ENCODE peak calls at places on chromosomes 11 and 22, in ten cellular contexts. One of them, this sample, is unnamed.

GRCh38 chr22:44755956-44756361 is 3.6 kb downstream of the ARHGAP8 start:
- DNase-seq in ACHN: no peak
- DNase-seq in stimulated activated CD8-positive, alpha-beta memory T cell treated with anti-CD3 and anti-CD28 coated beads, Interleukin-4, amount 100 ng/mL, for 4 hours: no peak
- DNase-seq in HT-29: peak; percentile 82
- DNase-seq in lower leg skin: no peak
- DNase-seq in T-helper 17 cell: no peak
- DNase-seq in glutamatergic neuron: no peak
- DNase-seq in left cardiac atrium: no peak
- DNase-seq in activated CD8-positive, alpha-beta memory T cell treated with anti-CD3 and anti-CD28 coated beads for 48 hours: no peak
- DNase-seq in T1000: no peak
- DNase-seq in this sample: no peak

GRCh38 chr11:25449100-25449499 is 882.8 kb upstream of the ANO3 start:
- DNase-seq in T1000: no peak
- DNase-seq in lower leg skin: no peak
- DNase-seq in HT-29: no peak
- DNase-seq in T-helper 17 cell: no peak
- DNase-seq in activated CD8-positive, alpha-beta memory T cell treated with anti-CD3 and anti-CD28 coated beads for 48 hours: no peak
- DNase-seq in left cardiac atrium: no peak
- DNase-seq in stimulated activated CD8-positive, alpha-beta memory T cell treated with anti-CD3 and anti-CD28 coated beads, Interleukin-4, amount 100 ng/mL, for 4 hours: no peak
- DNase-seq in glutamatergic neuron: no peak
- DNase-seq in ACHN: no peak
- DNase-seq in this sample: no peak

GRCh38 chr11:120820040-120820439 is 203.9 kb upstream of the TBCEL start:
- DNase-seq in ACHN: no peak
- DNase-seq in T1000: no peak
- DNase-seq in stimulated activated CD8-positive, alpha-beta memory T cell treated with anti-CD3 and anti-CD28 coated beads, Interleukin-4, amount 100 ng/mL, for 4 hours: no peak
- DNase-seq in T-helper 17 cell: no peak
- DNase-seq in HT-29: no peak
- DNase-seq in glutamatergic neuron: no peak
- DNase-seq in activated CD8-positive, alpha-beta memory T cell treated with anti-CD3 and anti-CD28 coated beads for 48 hours: no peak
- DNase-seq in left cardiac atrium: no peak
- DNase-seq in lower leg skin: no peak
- DNase-seq in this sample: no peak

GRCh38 chr11:13310443-13310842 is 32.9 kb downstream of the BMAL1 start:
- DNase-seq in stimulated activated CD8-positive, alpha-beta memory T cell treated with anti-CD3 and anti-CD28 coated beads, Interleukin-4, amount 100 ng/mL, for 4 hours: no peak
- DNase-seq in lower leg skin: no peak
- DNase-seq in ACHN: no peak
- DNase-seq in HT-29: no peak
- DNase-seq in T1000: no peak
- DNase-seq in T-helper 17 cell: no peak
- DNase-seq in activated CD8-positive, alpha-beta memory T cell treated with anti-CD3 and anti-CD28 coated beads for 48 hours: no peak
- DNase-seq in left cardiac atrium: no peak
- DNase-seq in glutamatergic neuron: no peak
- DNase-seq in this sample: no peak

GRCh38 chr11:36273110-36273509 is 16.1 kb downstream of the COMMD9 start:
- DNase-seq in HT-29: no peak
- DNase-seq in left cardiac atrium: no peak
- DNase-seq in activated CD8-positive, alpha-beta memory T cell treated with anti-CD3 and anti-CD28 coated beads for 48 hours: no peak
- DNase-seq in T1000: no peak
- DNase-seq in stimulated activated CD8-positive, alpha-beta memory T cell treated with anti-CD3 and anti-CD28 coated beads, Interleukin-4, amount 100 ng/mL, for 4 hours: no peak
- DNase-seq in T-helper 17 cell: no peak
- DNase-seq in ACHN: no peak
- DNase-seq in glutamatergic neuron: no peak
- DNase-seq in lower leg skin: peak; percentile 7
- DNase-seq in this sample: peak; percentile 52

GRCh38 chr11:122843281-122844150 is 5.2 kb downstream of the CRTAM start:
- DNase-seq in lower leg skin: no peak
- DNase-seq in stimulated activated CD8-positive, alpha-beta memory T cell treated with anti-CD3 and anti-CD28 coated beads, Interleukin-4, amount 100 ng/mL, for 4 hours: no peak
- DNase-seq in activated CD8-positive, alpha-beta memory T cell treated with anti-CD3 and anti-CD28 coated beads for 48 hours: no peak
- DNase-seq in glutamatergic neuron: no peak
- DNase-seq in ACHN: no peak
- DNase-seq in HT-29: no peak
- DNase-seq in T1000: no peak
- DNase-seq in left cardiac atrium: no peak
- DNase-seq in T-helper 17 cell: no peak
- DNase-seq in this sample: no peak

GRCh38 chr22:37080438-37080837 is 28.9 kb downstream of the KCTD17 start:
- DNase-seq in ACHN: no peak
- DNase-seq in T1000: no peak
- DNase-seq in lower leg skin: no peak
- DNase-seq in activated CD8-positive, alpha-beta memory T cell treated with anti-CD3 and anti-CD28 coated beads for 48 hours: no peak
- DNase-seq in HT-29: no peak
- DNase-seq in T-helper 17 cell: no peak
- DNase-seq in glutamatergic neuron: no peak
- DNase-seq in stimulated activated CD8-positive, alpha-beta memory T cell treated with anti-CD3 and anti-CD28 coated beads, Interleukin-4, amount 100 ng/mL, for 4 hours: no peak
- DNase-seq in left cardiac atrium: no peak
- DNase-seq in this sample: no peak

GRCh38 chr11:82004537-82005213 is 729.0 kb downstream of the FAM181B start:
- DNase-seq in lower leg skin: no peak
- DNase-seq in ACHN: no peak
- DNase-seq in left cardiac atrium: no peak
- DNase-seq in activated CD8-positive, alpha-beta memory T cell treated with anti-CD3 and anti-CD28 coated beads for 48 hours: no peak
- DNase-seq in HT-29: no peak
- DNase-seq in stimulated activated CD8-positive, alpha-beta memory T cell treated with anti-CD3 and anti-CD28 coated beads, Interleukin-4, amount 100 ng/mL, for 4 hours: no peak
- DNase-seq in T-helper 17 cell: no peak
- DNase-seq in glutamatergic neuron: no peak
- DNase-seq in T1000: no peak
- DNase-seq in this sample: no peak

GRCh38 chr11:78820722-78821121 is 246.1 kb upstream of the NARS2 start:
- DNase-seq in left cardiac atrium: no peak
- DNase-seq in lower leg skin: peak; percentile 49
- DNase-seq in activated CD8-positive, alpha-beta memory T cell treated with anti-CD3 and anti-CD28 coated beads for 48 hours: no peak
- DNase-seq in HT-29: no peak
- DNase-seq in T1000: no peak
- DNase-seq in stimulated activated CD8-positive, alpha-beta memory T cell treated with anti-CD3 and anti-CD28 coated beads, Interleukin-4, amount 100 ng/mL, for 4 hours: no peak
- DNase-seq in T-helper 17 cell: no peak
- DNase-seq in glutamatergic neuron: no peak
- DNase-seq in ACHN: no peak
- DNase-seq in this sample: no peak

GRCh38 chr11:96309001-96309642 is 33.9 kb downstream of the MAML2 start:
- DNase-seq in T1000: no peak
- DNase-seq in left cardiac atrium: no peak
- DNase-seq in activated CD8-positive, alpha-beta memory T cell treated with anti-CD3 and anti-CD28 coated beads for 48 hours: no peak
- DNase-seq in ACHN: no peak
- DNase-seq in T-helper 17 cell: no peak
- DNase-seq in stimulated activated CD8-positive, alpha-beta memory T cell treated with anti-CD3 and anti-CD28 coated beads, Interleukin-4, amount 100 ng/mL, for 4 hours: no peak
- DNase-seq in glutamatergic neuron: no peak
- DNase-seq in HT-29: peak; percentile 47
- DNase-seq in lower leg skin: no peak
- DNase-seq in this sample: no peak

GRCh38 chr11:6928916-6929315 is 2.7 kb downstream of the ZNF215 start:
- DNase-seq in left cardiac atrium: no peak
- DNase-seq in glutamatergic neuron: peak; percentile 24
- DNase-seq in T-helper 17 cell: no peak
- DNase-seq in T1000: no peak
- DNase-seq in activated CD8-positive, alpha-beta memory T cell treated with anti-CD3 and anti-CD28 coated beads for 48 hours: no peak
- DNase-seq in lower leg skin: no peak
- DNase-seq in HT-29: no peak
- DNase-seq in stimulated activated CD8-positive, alpha-beta memory T cell treated with anti-CD3 and anti-CD28 coated beads, Interleukin-4, amount 100 ng/mL, for 4 hours: no peak
- DNase-seq in ACHN: no peak
- DNase-seq in this sample: no peak

GRCh38 chr11:61891331-61892084 is at the start of gene FADS3:
- DNase-seq in stimulated activated CD8-positive, alpha-beta memory T cell treated with anti-CD3 and anti-CD28 coated beads, Interleukin-4, amount 100 ng/mL, for 4 hours: no peak
- DNase-seq in ACHN: peak; percentile 89
- DNase-seq in left cardiac atrium: peak; percentile 90
- DNase-seq in T-helper 17 cell: peak; percentile 73
- DNase-seq in activated CD8-positive, alpha-beta memory T cell treated with anti-CD3 and anti-CD28 coated beads for 48 hours: peak; percentile 13
- DNase-seq in lower leg skin: peak; percentile 96
- DNase-seq in HT-29: peak; percentile 91
- DNase-seq in glutamatergic neuron: peak; percentile 79
- DNase-seq in T1000: peak; percentile 66
- DNase-seq in this sample: peak; percentile 90

GRCh38 chr11:428295-428694 is 13.5 kb upstream of the SIGIRR start:
- DNase-seq in lower leg skin: no peak
- DNase-seq in T1000: no peak
- DNase-seq in glutamatergic neuron: no peak
- DNase-seq in stimulated activated CD8-positive, alpha-beta memory T cell treated with anti-CD3 and anti-CD28 coated beads, Interleukin-4, amount 100 ng/mL, for 4 hours: no peak
- DNase-seq in HT-29: no peak
- DNase-seq in activated CD8-positive, alpha-beta memory T cell treated with anti-CD3 and anti-CD28 coated beads for 48 hours: no peak
- DNase-seq in ACHN: no peak
- DNase-seq in T-helper 17 cell: no peak
- DNase-seq in left cardiac atrium: peak; percentile 10
- DNase-seq in this sample: no peak

GRCh38 chr22:38021201-38021600 is 36.0 kb upstream of the PICK1 start:
- DNase-seq in lower leg skin: no peak
- DNase-seq in ACHN: no peak
- DNase-seq in glutamatergic neuron: no peak
- DNase-seq in T1000: no peak
- DNase-seq in HT-29: no peak
- DNase-seq in left cardiac atrium: no peak
- DNase-seq in stimulated activated CD8-positive, alpha-beta memory T cell treated with anti-CD3 and anti-CD28 coated beads, Interleukin-4, amount 100 ng/mL, for 4 hours: no peak
- DNase-seq in activated CD8-positive, alpha-beta memory T cell treated with anti-CD3 and anti-CD28 coated beads for 48 hours: no peak
- DNase-seq in T-helper 17 cell: no peak
- DNase-seq in this sample: no peak

GRCh38 chr11:2130881-2131352 is 8.3 kb downstream of the IGF2 start:
- DNase-seq in activated CD8-positive, alpha-beta memory T cell treated with anti-CD3 and anti-CD28 coated beads for 48 hours: no peak
- DNase-seq in T-helper 17 cell: no peak
- DNase-seq in left cardiac atrium: no peak
- DNase-seq in ACHN: no peak
- DNase-seq in T1000: no peak
- DNase-seq in glutamatergic neuron: peak; percentile 10
- DNase-seq in stimulated activated CD8-positive, alpha-beta memory T cell treated with anti-CD3 and anti-CD28 coated beads, Interleukin-4, amount 100 ng/mL, for 4 hours: no peak
- DNase-seq in lower leg skin: no peak
- DNase-seq in HT-29: no peak
- DNase-seq in this sample: no peak

GRCh38 chr22:46464701-46465347 is 72.6 kb downstream of the CELSR1 start:
- DNase-seq in T1000: no peak
- DNase-seq in ACHN: no peak
- DNase-seq in HT-29: no peak
- DNase-seq in T-helper 17 cell: no peak
- DNase-seq in glutamatergic neuron: no peak
- DNase-seq in stimulated activated CD8-positive, alpha-beta memory T cell treated with anti-CD3 and anti-CD28 coated beads, Interleukin-4, amount 100 ng/mL, for 4 hours: no peak
- DNase-seq in left cardiac atrium: no peak
- DNase-seq in activated CD8-positive, alpha-beta memory T cell treated with anti-CD3 and anti-CD28 coated beads for 48 hours: no peak
- DNase-seq in lower leg skin: no peak
- DNase-seq in this sample: no peak

GRCh38 chr11:93196816-93197382 is 892 bp downstream of the SLC36A4 start:
- DNase-seq in left cardiac atrium: no peak
- DNase-seq in lower leg skin: no peak
- DNase-seq in activated CD8-positive, alpha-beta memory T cell treated with anti-CD3 and anti-CD28 coated beads for 48 hours: no peak
- DNase-seq in stimulated activated CD8-positive, alpha-beta memory T cell treated with anti-CD3 and anti-CD28 coated beads, Interleukin-4, amount 100 ng/mL, for 4 hours: no peak
- DNase-seq in HT-29: no peak
- DNase-seq in glutamatergic neuron: no peak
- DNase-seq in T1000: no peak
- DNase-seq in ACHN: no peak
- DNase-seq in T-helper 17 cell: no peak
- DNase-seq in this sample: no peak

GRCh38 chr22:30747493-30747892 is 52.8 kb downstream of the OSBP2 start:
- DNase-seq in glutamatergic neuron: no peak
- DNase-seq in HT-29: peak; percentile 5
- DNase-seq in left cardiac atrium: no peak
- DNase-seq in ACHN: no peak
- DNase-seq in stimulated activated CD8-positive, alpha-beta memory T cell treated with anti-CD3 and anti-CD28 coated beads, Interleukin-4, amount 100 ng/mL, for 4 hours: no peak
- DNase-seq in T1000: no peak
- DNase-seq in activated CD8-positive, alpha-beta memory T cell treated with anti-CD3 and anti-CD28 coated beads for 48 hours: no peak
- DNase-seq in T-helper 17 cell: no peak
- DNase-seq in lower leg skin: no peak
- DNase-seq in this sample: no peak